ENCODE peak calls at places on chromosomes 7 and 10, in four cellular contexts. M is mammary epithelial cell, Z is C1 segment of cervical spinal cord, I is T47D. P is an unnamed sample.

GRCh38 chr10:11162828-11163599 is 145.3 kb downstream of the CELF2 start:
- DNase-seq in Z (no peak), M (no peak), I (no peak), P (no peak)

GRCh38 chr10:91381562-91381923 is 28.6 kb upstream of the HECTD2 start:
- DNase-seq in I (no peak), M (no peak), Z (no peak), P (no peak)

GRCh38 chr10:133461841-133462240 is 8.1 kb downstream of the SCART1 start:
- DNase-seq in I (no peak), M (no peak), Z (no peak), P (no peak)

GRCh38 chr7:30521532-30521931 is 16.9 kb upstream of the GGCT start:
- DNase-seq in I (no peak), Z (no peak), M (no peak), P (no peak)

GRCh38 chr7:14420768-14421167 is 431.3 kb upstream of the ETV1 start:
- DNase-seq in I (no peak), M (no peak), Z (no peak), P (no peak)

GRCh38 chr10:77682408-77683087 is 44.9 kb upstream of the KCNMA1 start:
- DNase-seq in Z (no peak), I (no peak), M (no peak), P (no peak)

GRCh38 chr10:116026315-116026714 is 246.7 kb downstream of the GFRA1 start:
- DNase-seq in I (no peak), Z (no peak), M (no peak), P (no peak)

GRCh38 chr7:44219371-44220045 is 18.7 kb downstream of the YKT6 start:
- DNase-seq in M (no peak), Z (no peak), I (no peak), P (no peak)

GRCh38 chr7:113582471-113582870 is 336.3 kb downstream of the PPP1R3A start:
- DNase-seq in I (no peak), M (peak; percentile 63), Z (no peak), P (no peak)

GRCh38 chr7:1255083-1255816 is 22.6 kb downstream of the UNCX start:
- DNase-seq in M (no peak), I (no peak), Z (no peak), P (no peak)

GRCh38 chr10:132812544-132812943 is 26.6 kb upstream of the NKX6-2 start:
- DNase-seq in I (no peak), Z (no peak), M (no peak), P (no peak)

GRCh38 chr10:101536800-101537199 is 51.3 kb downstream of the POLL start:
- DNase-seq in M (peak; percentile 18), I (no peak), Z (no peak), P (no peak)

GRCh38 chr7:77402818-77403217 is 13.3 kb downstream of the GSAP start:
- DNase-seq in M (no peak), I (no peak), Z (no peak), P (no peak)

GRCh38 chr7:21542891-21543527 is at the start of gene DNAH11:
- DNase-seq in I (no peak), Z (no peak), M (peak; percentile 38), P (no peak)

GRCh38 chr7:157663061-157663863 is 326.5 kb downstream of the DNAJB6 start:
- DNase-seq in I (no peak), Z (no peak), M (no peak), P (no peak)

GRCh38 chr7:70738080-70738479 is 393.9 kb upstream of the GALNT17 start:
- DNase-seq in M (peak; percentile 75), Z (no peak), I (peak; percentile 59), P (no peak)

GRCh38 chr7:8217200-8218068 is 44.5 kb downstream of the ICA1 start:
- DNase-seq in Z (no peak), M (peak; percentile 36), I (peak; percentile 25), P (no peak)

GRCh38 chr7:72343991-72344390 is 68.1 kb downstream of the CALN1 start:
- DNase-seq in I (no peak), Z (no peak), M (no peak), P (no peak)

GRCh38 chr10:104337527-104337984 is 709 bp downstream of the ITPRIP start:
- DNase-seq in I (peak; percentile 20), M (peak; percentile 45), Z (no peak), P (no peak)

GRCh38 chr7:17101207-17101696 is 197.2 kb upstream of the AHR start:
- DNase-seq in Z (no peak), M (no peak), I (no peak), P (no peak)

GRCh38 chr7:151442776-151443496 is 3.0 kb upstream of the CRYGN start:
- DNase-seq in M (no peak), I (no peak), Z (no peak), P (peak; percentile 3)

GRCh38 chr10:30587522-30588031 is 42.0 kb downstream of the LYZL2 start:
- DNase-seq in M (peak; percentile 35), Z (no peak), I (no peak), P (no peak)

GRCh38 chr7:27955011-27955410 is 215.0 kb downstream of the TAX1BP1 start:
- DNase-seq in I (no peak), Z (no peak), M (no peak), P (no peak)

GRCh38 chr7:69599879-69600764 is 1.8 kb downstream of the AUTS2 start:
- DNase-seq in M (no peak), Z (no peak), I (peak; percentile 57), P (no peak)

GRCh38 chr10:99612167-99612831 is 7.9 kb downstream of the SLC25A28 start:
- DNase-seq in M (peak; percentile 62), Z (no peak), I (peak; percentile 74), P (no peak)

GRCh38 chr7:116138202-116138801 is 72.0 kb upstream of the TES start:
- DNase-seq in I (no peak), Z (no peak), M (peak; percentile 69), P (no peak)

GRCh38 chr10:94439275-94439861 is 37.0 kb downstream of the TBC1D12 start:
- DNase-seq in M (peak; percentile 3), Z (no peak), I (no peak), P (no peak)

GRCh38 chr7:139601176-139601575 is 77.7 kb downstream of the CLEC2L start:
- DNase-seq in M (no peak), Z (no peak), I (no peak), P (no peak)

GRCh38 chr7:17934612-17935247 is 5.6 kb downstream of the SNX13 start:
- DNase-seq in Z (no peak), M (no peak), I (no peak), P (no peak)

GRCh38 chr10:28220811-28221210 is 82.1 kb downstream of the MPP7 start:
- DNase-seq in M (no peak), I (no peak), Z (no peak), P (no peak)

GRCh38 chr7:135877799-135878198 is 99.4 kb downstream of the MTPN start:
- DNase-seq in I (peak; percentile 2), M (peak; percentile 94), Z (no peak), P (no peak)

GRCh38 chr10:4488924-4489323 is 337.1 kb upstream of the AKR1E2 start:
- DNase-seq in M (no peak), Z (no peak), I (no peak), P (no peak)

GRCh38 chr10:67086324-67087139 is 160.7 kb downstream of the LRRTM3 start:
- DNase-seq in Z (no peak), M (no peak), I (no peak), P (no peak)

GRCh38 chr7:149735181-149735602 is 38.2 kb downstream of the ZNF467 start:
- DNase-seq in M (no peak), I (no peak), Z (no peak), P (no peak)

GRCh38 chr7:31910191-31910590 is 160.0 kb downstream of the PDE1C start:
- DNase-seq in I (no peak), M (no peak), Z (no peak), P (no peak)

GRCh38 chr10:115417585-115418265 is 324.6 kb downstream of the ATRNL1 start:
- DNase-seq in M (peak; percentile 45), I (peak; percentile 21), Z (no peak), P (no peak)